ENCODE peak calls at places on chromosomes 4 and X, in four cellular contexts. W is substantia nigra, L is tibial artery, B is cardiac muscle cell. A is an unnamed sample.

GRCh38 chrX:147781844-147782243 is 129.9 kb upstream of the FMR1 start:
- DNase-seq in W (no peak), L (no peak), B (no peak), A (no peak)

GRCh38 chr4:79334783-79335182 is 8.9 kb upstream of the NAA11 start:
- DNase-seq in W (no peak), L (no peak), B (no peak), A (no peak)

GRCh38 chrX:10467793-10468192 is 152.6 kb downstream of the MID1 start:
- DNase-seq in W (no peak), L (no peak), B (peak; percentile 80), A (no peak)

GRCh38 chrX:114344756-114345155 is 239.1 kb upstream of the HTR2C start:
- DNase-seq in W (no peak), L (no peak), B (peak; percentile 60), A (no peak)

GRCh38 chrX:46637937-46638336 is 64.4 kb downstream of the CHST7 start:
- DNase-seq in W (no peak), L (no peak), B (no peak), A (no peak)

GRCh38 chr4:604131-604530 is 21.2 kb upstream of the PDE6B start:
- DNase-seq in W (no peak), L (no peak), B (no peak), A (no peak)

GRCh38 chr4:123672987-123673386 is 276.4 kb downstream of the SPRY1 start:
- DNase-seq in W (no peak), L (no peak), B (peak; percentile 50), A (no peak)

GRCh38 chr4:44869222-44869882 is 143.0 kb upstream of the GNPDA2 start:
- DNase-seq in W (no peak), L (no peak), B (no peak), A (no peak)

GRCh38 chr4:144154044-144154443 is 13.5 kb upstream of the GYPA start:
- DNase-seq in W (no peak), L (no peak), B (no peak), A (no peak)

GRCh38 chr4:100278567-100278966 is 88.3 kb upstream of the DDIT4L start:
- DNase-seq in W (no peak), L (no peak), B (no peak), A (no peak)

GRCh38 chr4:163544407-163545038 is 50.0 kb downstream of the TMA16 start:
- DNase-seq in W (peak; percentile 2), L (peak; percentile 39), B (peak; percentile 68), A (peak; percentile 64)

GRCh38 chr4:114907514-114908099 is 205.8 kb downstream of the NDST4 start:
- DNase-seq in W (no peak), L (no peak), B (no peak), A (no peak)

GRCh38 chrX:68500105-68500504 is 1.3 kb downstream of the YIPF6 start:
- DNase-seq in W (no peak), L (no peak), B (no peak), A (no peak)

GRCh38 chr4:174318829-174319764 is 35.4 kb downstream of the CEP44 start:
- DNase-seq in W (no peak), L (no peak), B (peak; percentile 59), A (no peak)

GRCh38 chr4:140326395-140326993 is 47.0 kb upstream of the SCOC start:
- DNase-seq in W (no peak), L (no peak), B (peak; percentile 72), A (no peak)

DNA sequence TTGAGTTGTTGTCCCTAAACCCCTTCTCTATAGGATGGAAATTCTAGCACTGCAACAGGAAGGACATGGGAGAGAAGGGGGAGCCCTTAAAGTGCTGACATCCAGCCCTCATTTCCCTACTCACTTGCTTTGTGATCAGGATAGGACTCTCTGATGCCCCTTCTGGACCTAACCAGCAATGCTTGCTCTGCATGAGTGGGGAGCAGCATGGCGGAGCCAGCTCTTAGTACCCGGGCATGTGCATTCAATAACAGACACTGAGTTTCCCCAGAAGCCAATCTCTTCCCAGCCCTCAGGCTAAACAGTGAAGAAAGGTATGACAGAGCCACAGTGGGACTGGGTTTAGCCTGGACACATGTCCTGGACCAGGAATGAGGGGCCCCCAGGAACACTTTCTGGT is 14.0 kb downstream of the SOD3 start:
- DNase-seq in W (no peak), L (no peak), B (no peak), A (no peak)
- H3K27ac ChIP-seq in W (no peak overlapping the region), L (peak overlapping the region; percentile 62), B (no peak overlapping the region), A (no peak overlapping the region)

DNA sequence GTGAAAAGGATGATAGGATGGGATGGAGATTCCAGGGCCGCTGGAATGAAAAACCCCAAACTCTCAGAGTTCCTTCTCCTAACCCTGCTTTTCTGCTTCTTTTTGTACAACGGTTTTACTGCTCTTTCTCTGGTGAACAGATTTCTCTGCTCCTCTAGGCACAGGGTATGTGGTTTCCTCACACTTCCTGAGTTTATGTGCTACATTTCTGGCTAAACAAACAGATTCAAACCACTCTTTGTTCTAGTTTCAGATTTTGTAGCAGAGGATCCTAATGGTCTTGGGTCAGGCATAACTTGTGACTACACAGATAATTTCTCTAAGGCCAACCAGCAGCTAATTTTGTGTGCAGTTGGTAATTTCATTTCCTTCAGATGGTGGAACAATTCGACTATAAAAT is 52.6 kb downstream of the OSTC start:
- DNase-seq in W (no peak), L (no peak), B (peak; percentile 44), A (no peak)
- H3K27ac ChIP-seq in W (no peak overlapping the region), L (no peak overlapping the region), B (no peak overlapping the region), A (no peak overlapping the region)

DNA sequence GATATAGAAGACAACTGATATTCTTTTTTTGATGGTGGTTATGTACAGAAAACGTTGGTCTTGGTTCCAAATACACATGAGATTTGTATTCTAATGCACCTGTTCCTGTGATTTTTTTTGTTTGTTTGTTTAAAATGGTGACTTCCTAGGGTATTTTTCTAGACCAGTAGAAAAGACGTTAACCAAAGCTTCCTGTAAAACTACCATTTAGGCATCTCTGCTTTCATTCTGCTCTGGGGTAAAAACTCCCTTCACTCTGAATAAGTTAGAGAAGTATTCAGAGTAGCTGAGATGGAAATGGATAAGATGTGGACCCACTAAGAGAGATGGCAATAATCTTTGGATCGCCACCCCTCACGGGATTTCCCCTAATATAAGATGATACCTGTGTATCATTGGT is 343.2 kb upstream of the KLF3 start:
- DNase-seq in W (no peak), L (no peak), B (no peak), A (no peak)
- H3K27ac ChIP-seq in W (no peak overlapping the region), L (peak overlapping the region; percentile 68), B (no peak overlapping the region), A (no peak overlapping the region)

GRCh38 chr4:10672379-10672778 is 12.2 kb downstream of the CLNK start:
- DNase-seq in W (no peak), L (no peak), B (no peak), A (no peak)

GRCh38 chr4:10673817-10674369 is 10.7 kb downstream of the CLNK start:
- DNase-seq in W (no peak), L (no peak), B (no peak), A (no peak)

GRCh38 chr4:10682397-10682796 is 2.2 kb downstream of the CLNK start:
- DNase-seq in W (no peak), L (no peak), B (no peak), A (no peak)

DNA sequence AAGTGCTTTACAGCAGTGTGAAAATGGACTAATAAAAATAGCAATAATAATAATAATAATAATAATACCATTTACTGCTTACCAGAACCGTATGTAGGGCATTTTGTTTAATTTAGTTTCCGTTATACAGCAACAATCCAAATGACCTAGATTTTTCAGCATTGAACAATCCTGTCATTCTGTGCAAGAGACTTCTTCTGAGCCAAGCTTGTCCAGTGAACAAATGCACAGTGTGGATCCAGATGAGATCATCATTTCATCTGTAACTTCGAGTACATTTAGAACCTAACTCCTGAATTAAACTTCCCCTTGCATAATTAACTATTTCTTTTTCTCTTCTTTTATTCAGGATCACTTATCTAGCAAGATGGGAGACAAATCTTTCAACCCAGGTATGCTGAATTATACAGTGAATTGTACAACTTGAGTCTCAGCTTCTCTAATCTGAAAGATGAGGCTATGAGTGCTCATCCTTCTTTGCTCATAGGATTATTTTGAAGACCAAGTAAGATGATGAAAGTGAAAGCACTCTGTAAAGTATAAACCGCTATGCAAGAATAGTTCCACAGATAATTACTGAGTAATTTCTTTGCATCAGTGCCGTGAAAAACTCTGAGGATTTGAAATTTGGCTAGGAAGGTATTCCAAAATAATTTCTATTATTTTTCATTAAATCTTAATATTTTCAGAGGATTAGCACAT is 6.6 kb downstream of the CLNK start:
- DNase-seq in W (no peak), L (no peak), B (no peak), A (no peak)
- H3K27ac ChIP-seq in W (no peak overlapping the region), L (no peak overlapping the region), B (no peak overlapping the region), A (no peak overlapping the region)

GRCh38 chr4:5798447-5798846 is 87.4 kb downstream of the EVC start:
- DNase-seq in W (no peak), L (no peak), B (peak; percentile 35), A (no peak)

GRCh38 chr4:5798946-5799345 is 87.9 kb downstream of the EVC start:
- DNase-seq in W (no peak), L (no peak), B (no peak), A (no peak)

GRCh38 chr4:5801696-5802095 is 90.7 kb downstream of the EVC start:
- DNase-seq in W (no peak), L (no peak), B (no peak), A (no peak)

GRCh38 chr4:5799406-5799805 is 88.4 kb downstream of the EVC start:
- DNase-seq in W (no peak), L (no peak), B (no peak), A (no peak)

DNA sequence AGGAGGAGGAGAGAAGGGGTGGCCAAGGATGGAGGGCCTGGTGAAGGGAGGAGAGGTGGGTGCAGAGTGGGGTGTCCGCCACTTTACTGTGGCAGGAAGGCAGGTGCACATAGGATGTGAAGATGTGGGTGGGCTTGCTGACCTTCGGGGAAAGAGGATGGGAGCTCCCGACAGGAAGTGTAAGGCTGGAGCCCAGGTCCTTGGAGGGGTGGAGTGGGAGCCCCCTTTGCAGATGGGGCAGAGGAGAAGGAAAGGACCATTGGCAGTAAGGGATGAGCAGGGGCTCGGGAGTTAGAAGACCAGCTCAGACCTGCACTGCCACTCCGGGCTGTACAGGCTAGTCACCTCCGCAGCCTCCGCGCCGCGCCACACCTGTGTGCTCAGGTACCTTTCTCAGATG is 89.5 kb downstream of the EVC start:
- DNase-seq in W (no peak), L (no peak), B (no peak), A (no peak)
- H3K27ac ChIP-seq in W (no peak overlapping the region), L (no peak overlapping the region), B (no peak overlapping the region), A (no peak overlapping the region)

DNA sequence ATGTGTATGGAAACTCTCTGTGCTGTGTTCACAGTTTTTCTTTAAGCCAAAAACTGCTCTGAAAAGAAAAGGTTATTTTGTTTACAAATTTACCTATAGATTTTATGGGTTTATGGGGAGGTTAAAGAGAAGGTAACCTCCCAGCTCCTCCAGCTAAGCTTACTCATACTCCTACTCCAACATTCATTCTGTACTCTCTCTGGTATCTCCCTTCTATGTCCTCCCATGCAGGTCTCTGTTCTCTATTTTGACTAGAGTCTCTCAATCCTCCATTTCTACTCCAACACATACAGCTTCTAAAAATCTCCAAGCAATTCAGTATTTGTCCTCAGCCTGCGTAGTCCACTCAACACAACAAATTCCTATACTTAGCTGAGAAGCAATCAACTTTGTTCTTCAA is 46.6 kb upstream of the RELL1 start:
- DNase-seq in W (no peak), L (no peak), B (no peak), A (no peak)
- H3K27ac ChIP-seq in W (no peak overlapping the region), L (no peak overlapping the region), B (no peak overlapping the region), A (no peak overlapping the region)

GRCh38 chr4:23887173-23887572 is 2.7 kb downstream of the PPARGC1A start:
- DNase-seq in W (no peak), L (no peak), B (no peak), A (no peak)
- H3K27ac ChIP-seq in W (no peak overlapping the region), L (peak overlapping the region; percentile 81), B (peak overlapping the region; percentile 2), A (no peak overlapping the region)